ENCODE peak calls at places on chromosomes 2 and 18, in eight cellular contexts. H, B, A, D, U, L, J and R are unnamed samples. For H3K9me3, the result is how much of the 10 kb centered on the place peaks cover.

GRCh38 chr2:4140284-4140962 is 437.0 kb downstream of the DCDC2C start:
- DNase-seq in D (no peak), B (no peak), J (no peak), A (no peak), H (no peak), L (no peak), U (no peak), R (no peak)

GRCh38 chr2:132522901-132523300 is 106.3 kb downstream of the GPR39 start:
- DNase-seq in U (no peak), H (no peak), L (no peak), J (no peak), A (no peak), D (no peak), B (no peak), R (no peak)

GRCh38 chr2:222837643-222838056 is 23.2 kb upstream of the ACSL3 start:
- DNase-seq in B (no peak), L (no peak), H (no peak), A (no peak), J (no peak), U (peak), D (peak), R (no peak)

GRCh38 chr2:37688771-37689468 is 17.5 kb upstream of the CDC42EP3 start:
- DNase-seq in B (no peak), J (no peak), U (peak), L (no peak), D (peak), A (peak), H (no peak), R (no peak)

GRCh38 chr2:109275120-109276040 is 146.4 kb downstream of the SH3RF3 start:
- DNase-seq in D (no peak), L (no peak), J (no peak), H (no peak), A (no peak), U (no peak), B (no peak), R (no peak)

GRCh38 chr2:198314559-198315153 is 510.3 kb downstream of the PLCL1 start:
- DNase-seq in D (no peak), J (no peak), B (no peak), L (peak), U (peak), A (no peak), H (no peak), R (no peak)

GRCh38 chr2:74566423-74567085 is 12.0 kb downstream of the DOK1 start:
- DNase-seq in J (no peak), D (peak), L (no peak), B (no peak), A (no peak), H (no peak), U (peak), R (no peak)

GRCh38 chr2:8244634-8245033 is 437.2 kb upstream of the ID2 start:
- DNase-seq in A (no peak), U (no peak), J (no peak), L (no peak), H (no peak), D (no peak), B (peak), R (no peak)

GRCh38 chr2:73920577-73921545 is 5.8 kb upstream of the DGUOK start:
- DNase-seq in H (peak), B (peak), J (no peak), L (no peak), U (peak), D (no peak), A (peak), R (peak)

GRCh38 chr18:33577688-33578370 is at the start of gene ASXL3:
- DNase-seq in A (peak), J (peak), D (no peak), L (no peak), H (peak), B (peak), U (peak), R (no peak)

GRCh38 chr2:219278655-219279150 is 463 bp upstream of the DNAJB2 start:
- DNase-seq in J (no peak), L (no peak), U (no peak), B (no peak), A (no peak), H (no peak), D (no peak), R (no peak)

GRCh38 chr2:121746071-121746578 is 9.3 kb upstream of the TSN start:
- DNase-seq in B (no peak), U (no peak), D (no peak), H (no peak), A (no peak), J (no peak), L (no peak), R (no peak)

GRCh38 chr18:75429975-75430374 is 2.5 kb upstream of the SMIM21 start:
- DNase-seq in B (no peak), U (no peak), J (no peak), D (no peak), H (no peak), A (no peak), L (no peak), R (no peak)

GRCh38 chr2:888211-888801 is 62.3 kb upstream of the SNTG2 start:
- DNase-seq in D (no peak), H (no peak), U (no peak), L (no peak), J (peak), A (no peak), B (no peak), R (no peak)

GRCh38 chr2:108616731-108617161 is 82.5 kb downstream of the LIMS1 start:
- DNase-seq in L (no peak), U (peak), B (no peak), J (no peak), A (no peak), D (peak), H (no peak), R (no peak)

GRCh38 chr2:187698374-187699110 is 144.3 kb upstream of the TFPI start:
- DNase-seq in U (peak), A (no peak), H (no peak), D (no peak), B (no peak), L (no peak), J (no peak), R (no peak)

GRCh38 chr2:150080115-150080514 is 407.4 kb downstream of the RND3 start:
- DNase-seq in L (no peak), J (no peak), D (no peak), A (no peak), B (no peak), H (no peak), U (peak), R (no peak)

GRCh38 chr2:63755216-63755615 is 86.5 kb upstream of the UGP2 start:
- DNase-seq in B (no peak), A (no peak), D (no peak), U (no peak), J (no peak), H (no peak), L (no peak), R (no peak)

GRCh38 chr2:215920244-215921100 is 92.9 kb downstream of the MREG start:
- DNase-seq in L (peak), J (peak), B (peak), D (peak), U (peak), H (peak), A (peak), R (no peak)

GRCh38 chr2:196967126-196967525 is 40.6 kb upstream of the PGAP1 start:
- DNase-seq in A (no peak), J (peak), L (no peak), H (no peak), U (no peak), D (no peak), B (no peak), R (no peak)

GRCh38 chr2:158034198-158034831 is 67.4 kb upstream of the UPP2 start:
- DNase-seq in J (peak), L (no peak), D (no peak), B (no peak), A (peak), H (no peak), U (peak), R (no peak)

GRCh38 chr2:73386342-73386868 is 769 bp downstream of the ALMS1 start:
- DNase-seq in H (no peak), J (no peak), B (no peak), U (peak), A (no peak), D (no peak), L (no peak), R (no peak)

GRCh38 chr2:68901199-68901515 is 30.0 kb upstream of the BMP10 start:
- DNase-seq in U (peak), B (no peak), J (no peak), D (no peak), L (no peak), A (no peak), H (no peak), R (no peak)

GRCh38 chr2:64989126-64989981 is at the start of gene SLC1A4:
- DNase-seq in B (peak), H (peak), D (peak), J (peak), U (peak), L (peak), A (peak), R (peak)

GRCh38 chr2:8236391-8236790 is 445.5 kb upstream of the ID2 start:
- DNase-seq in H (no peak), U (no peak), D (no peak), B (no peak), L (no peak), A (no peak), J (no peak), R (no peak)

GRCh38 chr2:197453914-197454398 is 604 bp downstream of the COQ10B start:
- DNase-seq in U (no peak), J (peak), L (no peak), A (peak), D (no peak), B (no peak), H (no peak), R (no peak)

GRCh38 chr2:230931556-230932231 is 6.7 kb upstream of the GPR55 start:
- DNase-seq in H (no peak), J (peak), B (peak), L (no peak), U (no peak), A (no peak), D (no peak), R (no peak)

GRCh38 chr2:215531284-215531683 is 95.4 kb upstream of the FN1 start:
- DNase-seq in H (no peak), B (no peak), A (no peak), U (peak), L (no peak), J (no peak), D (no peak), R (no peak)

GRCh38 chr2:59540864-59541263 is 1012.6 kb downstream of the BCL11A start:
- DNase-seq in U (no peak), B (no peak), H (no peak), J (no peak), A (no peak), D (no peak), L (no peak), R (no peak)

GRCh38 chr18:77762632-77763031 is 513.0 kb downstream of the GALR1 start:
- DNase-seq in L (no peak), B (no peak), H (no peak), U (no peak), J (no peak), A (no peak), D (no peak), R (no peak)

GRCh38 chr2:184444623-184445223 is 153.6 kb upstream of the ZNF804A start:
- DNase-seq in U (no peak), D (no peak), J (no peak), L (no peak), A (no peak), B (no peak), H (no peak), R (no peak)

GRCh38 chr2:1598800-1599199 is 145.5 kb downstream of the PXDN start:
- DNase-seq in D (no peak), H (no peak), L (no peak), U (no peak), A (no peak), J (no peak), B (no peak), R (no peak)

GRCh38 chr18:74682998-74683311 is 85.3 kb downstream of the ZNF407 start:
- DNase-seq in H (no peak), D (no peak), L (no peak), A (no peak), U (no peak), J (no peak), B (no peak), R (no peak)

GRCh38 chr2:74512744-74513604 is 1.3 kb upstream of the TLX2 start:
- DNase-seq in L (no peak), H (no peak), U (no peak), B (no peak), A (no peak), D (no peak), J (no peak), R (no peak)

GRCh38 chr2:132515010-132515409 is 98.4 kb downstream of the GPR39 start:
- DNase-seq in J (no peak), A (no peak), U (no peak), B (no peak), H (no peak), L (no peak), D (no peak), R (no peak)

GRCh38 chr2:169258045-169258601 is 104.2 kb downstream of the LRP2 start:
- DNase-seq in U (peak), A (no peak), D (peak), H (no peak), B (no peak), L (no peak), J (no peak), R (no peak)

GRCh38 chr18:78855188-78855587 is 124.4 kb upstream of the SALL3 start:
- DNase-seq in D (no peak), U (no peak), J (no peak), L (no peak), B (no peak), A (no peak), H (no peak), R (no peak)

GRCh38 chr18:78853341-78853740 is 126.3 kb upstream of the SALL3 start:
- DNase-seq in H (no peak), J (no peak), A (no peak), L (no peak), U (no peak), B (no peak), D (no peak), R (no peak)

GRCh38 chr18:78857252-78858150 is 122.1 kb upstream of the SALL3 start:
- DNase-seq in H (no peak), L (no peak), D (no peak), U (no peak), B (no peak), A (no peak), J (no peak), R (no peak)

GRCh38 chr18:78859686-78860085 is 119.9 kb upstream of the SALL3 start:
- DNase-seq in L (no peak), D (no peak), U (no peak), B (no peak), J (no peak), A (no peak), H (no peak), R (no peak)

GRCh38 chr18:78856569-78857200 is 122.9 kb upstream of the SALL3 start:
- DNase-seq in U (no peak), L (no peak), A (no peak), B (no peak), D (no peak), H (no peak), J (no peak), R (no peak)
- H3K9me3 ChIP-seq in U (under half), L (under half), A (under half), B (under half), D (under half), H (under half), J (under half), R (under half)

DNA sequence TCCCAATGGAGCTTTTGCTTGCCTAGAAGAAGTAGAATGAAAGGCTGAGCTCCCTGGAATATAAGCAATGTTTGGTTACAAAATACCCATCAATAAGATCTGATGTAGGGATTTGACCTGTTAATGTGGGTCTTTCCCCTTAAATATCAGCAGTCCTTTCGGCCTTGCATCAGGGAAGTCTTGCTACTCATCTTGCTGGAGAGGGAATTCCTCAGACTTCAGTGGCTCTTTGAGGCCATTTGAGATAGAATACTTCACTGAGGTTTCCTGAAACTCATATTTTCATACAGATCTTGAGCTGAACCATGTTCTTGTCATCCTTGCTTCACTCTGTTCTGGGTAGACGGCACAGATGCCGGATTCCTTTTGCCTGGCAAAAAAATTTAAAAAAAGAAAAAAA is 3.9 kb downstream of the TWIST2 start:
- DNase-seq in H (no peak), J (no peak), B (no peak), D (no peak), A (no peak), L (no peak), U (peak), R (no peak)
- H3K9me3 ChIP-seq in H (under half), J (under half), B (under half), D (under half), A (under half), L (under half), U (under half), R (under half)

GRCh38 chr2:2827237-2827636 is 496.2 kb upstream of the MYT1L start:
- DNase-seq in B (no peak), J (no peak), H (no peak), D (no peak), U (no peak), L (no peak), A (no peak), R (no peak)
- H3K9me3 ChIP-seq in B (under half), J (under half), H (under half), D (under half), U (under half), L (under half), A (under half), R (under half)

GRCh38 chr2:54818226-54818625 is 94.8 kb downstream of the EML6 start:
- DNase-seq in U (no peak), H (no peak), J (no peak), D (no peak), L (no peak), B (no peak), A (no peak), R (no peak)
- H3K9me3 ChIP-seq in U (under half), H (under half), J (under half), D (under half), L (under half), B (under half), A (under half), R (under half)

DNA sequence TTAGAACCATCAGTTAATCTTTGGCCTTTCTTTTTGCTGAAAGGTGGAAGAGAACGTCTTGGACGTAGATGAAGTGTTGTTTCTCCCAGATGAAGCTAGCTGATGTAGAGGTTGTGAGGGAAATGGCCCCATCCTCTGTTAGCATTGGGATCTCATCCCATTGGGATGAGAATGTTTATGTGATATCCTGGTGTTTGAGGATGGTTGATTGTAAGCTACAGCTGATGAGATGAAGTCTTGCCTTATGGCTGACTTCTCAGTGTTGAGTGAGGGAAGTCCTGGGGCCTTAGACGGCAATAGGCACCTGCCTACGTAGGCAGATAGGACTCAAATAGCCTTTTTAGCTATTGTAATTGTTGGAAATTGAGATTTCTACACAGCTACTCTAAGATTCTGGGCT is 211.3 kb downstream of the MYCN start:
- DNase-seq in D (no peak), J (no peak), L (no peak), U (no peak), H (no peak), A (no peak), B (no peak), R (no peak)
- H3K9me3 ChIP-seq in D (under half), J (under half), L (under half), U (under half), H (under half), A (under half), B (under half), R (under half)

GRCh38 chr2:176114930-176115625 is 1.5 kb upstream of the HOXD10 start:
- DNase-seq in A (no peak), D (no peak), H (no peak), L (no peak), J (no peak), U (no peak), B (no peak), R (no peak)

GRCh38 chr2:176118606-176119370 is 2.2 kb downstream of the HOXD10 start:
- DNase-seq in L (no peak), J (peak), B (no peak), U (no peak), H (no peak), A (peak), D (no peak), R (no peak)

GRCh38 chr2:176117823-176118376 is 1.3 kb downstream of the HOXD10 start:
- DNase-seq in A (no peak), B (no peak), L (no peak), D (no peak), J (no peak), H (no peak), U (no peak), R (no peak)

GRCh38 chr2:176115883-176116813 is at the start of gene HOXD10:
- DNase-seq in B (no peak), L (no peak), J (peak), D (no peak), H (peak), A (peak), U (no peak), R (no peak)

GRCh38 chr2:176117162-176117822 is 714 bp downstream of the HOXD10 start:
- DNase-seq in A (no peak), H (no peak), L (no peak), B (no peak), J (no peak), D (no peak), U (no peak), R (no peak)
- H3K9me3 ChIP-seq in A (under half), H (under half), L (under half), B (under half), J (under half), D (under half), U (under half), R (under half)

GRCh38 chr18:45802814-45803492 is 22.5 kb upstream of the SIGLEC15 start:
- DNase-seq in D (peak), H (no peak), U (peak), L (no peak), J (no peak), B (no peak), A (no peak), R (no peak)
- H3K9me3 ChIP-seq in D (under half), H (under half), U (under half), L (under half), J (under half), B (under half), A (under half), R (under half)